ENCODE peak calls at places on chromosomes 6 and 20, in eight cellular contexts. I, O, A, P, X, J, C and W are unnamed samples. For H3K36me3, the result is how much of the 10 kb centered on the place peaks cover.

GRCh38 chr20:45892049-45892816 is 1.1 kb downstream of the CTSA start:
- DNase-seq in X (peak), P (no peak), O (peak), J (no peak), A (peak), I (no peak), C (no peak), W (no peak)

GRCh38 chr6:39804666-39805065 is 12.5 kb downstream of the DAAM2 start:
- DNase-seq in J (no peak), X (no peak), P (no peak), A (no peak), C (no peak), I (no peak), O (no peak), W (no peak)

GRCh38 chr6:69647726-69648125 is 149.1 kb downstream of the LMBRD1 start:
- DNase-seq in P (no peak), X (no peak), O (no peak), J (no peak), I (no peak), C (no peak), A (no peak), W (no peak)

GRCh38 chr6:92377137-92377536 is 1042.2 kb downstream of the EPHA7 start:
- DNase-seq in C (no peak), X (no peak), J (no peak), I (no peak), O (no peak), A (no peak), P (no peak), W (no peak)

GRCh38 chr20:43955244-43956191 is 40.9 kb downstream of the TOX2 start:
- DNase-seq in O (peak), C (no peak), X (peak), I (peak), J (peak), P (no peak), A (peak), W (peak)

GRCh38 chr6:125781307-125781868 is 9.4 kb upstream of the NCOA7 start:
- DNase-seq in O (no peak), I (peak), A (no peak), J (no peak), X (no peak), C (no peak), P (no peak), W (no peak)

GRCh38 chr6:79062708-79063107 is 15.3 kb downstream of the PHIP start:
- DNase-seq in A (no peak), O (no peak), I (no peak), P (no peak), X (no peak), J (no peak), C (no peak), W (no peak)

GRCh38 chr6:36427781-36428345 is 14.8 kb downstream of the PXT1 start:
- DNase-seq in A (no peak), I (no peak), P (no peak), C (no peak), X (no peak), O (no peak), J (no peak), W (no peak)

GRCh38 chr6:142444800-142445405 is 143.1 kb downstream of the ADGRG6 start:
- DNase-seq in C (no peak), I (no peak), P (no peak), A (no peak), O (no peak), J (no peak), X (no peak), W (no peak)

GRCh38 chr20:64108731-64109389 is 1.5 kb upstream of the NPBWR2 start:
- DNase-seq in A (peak), C (no peak), O (peak), P (no peak), X (peak), I (no peak), J (no peak), W (no peak)

GRCh38 chr6:43276180-43277082 is 21.6 kb upstream of the SLC22A7 start:
- DNase-seq in J (no peak), O (no peak), C (no peak), I (no peak), X (no peak), A (no peak), P (no peak), W (no peak)

GRCh38 chr20:34302312-34302722 is 838 bp downstream of the AHCY start:
- DNase-seq in I (no peak), P (no peak), J (no peak), X (no peak), O (no peak), C (no peak), A (no peak), W (no peak)

GRCh38 chr6:130520235-130520634 is 154.4 kb downstream of the TMEM200A start:
- DNase-seq in X (no peak), P (no peak), O (no peak), A (no peak), J (no peak), C (no peak), I (no peak), W (no peak)

GRCh38 chr20:36148439-36148838 is 6.1 kb upstream of the EPB41L1 start:
- DNase-seq in O (no peak), J (no peak), P (no peak), C (no peak), X (no peak), I (no peak), A (no peak), W (no peak)

GRCh38 chr6:78308025-78308424 is 559.3 kb upstream of the IRAK1BP1 start:
- DNase-seq in J (peak), I (no peak), X (no peak), C (peak), A (no peak), O (no peak), P (no peak), W (no peak)

GRCh38 chr6:33964387-33964786 is 160.6 kb upstream of the MLN start:
- DNase-seq in X (no peak), O (no peak), C (no peak), J (no peak), A (no peak), I (no peak), P (no peak), W (no peak)

GRCh38 chr6:34462561-34462971 is 3.3 kb upstream of the PACSIN1 start:
- DNase-seq in X (no peak), I (no peak), C (peak), J (peak), P (peak), O (no peak), A (no peak), W (no peak)

GRCh38 chr6:113406051-113406695 is 451.0 kb upstream of the MARCKS start:
- DNase-seq in I (no peak), X (no peak), A (no peak), O (no peak), J (no peak), C (no peak), P (no peak), W (no peak)

GRCh38 chr6:98835149-98836024 is 1.0 kb downstream of the POU3F2 start:
- DNase-seq in J (no peak), A (peak), C (peak), P (no peak), O (no peak), X (no peak), I (no peak), W (no peak)

GRCh38 chr6:149965191-149966020 is 1.7 kb downstream of the ULBP1 start:
- DNase-seq in C (peak), I (no peak), P (no peak), J (no peak), O (no peak), A (no peak), X (no peak), W (no peak)

GRCh38 chr6:163536770-163537169 is 122.3 kb downstream of the QKI start:
- DNase-seq in C (no peak), X (no peak), I (no peak), A (no peak), P (no peak), O (no peak), J (no peak), W (no peak)

GRCh38 chr6:82017316-82017715 is 230.2 kb downstream of the IBTK start:
- DNase-seq in O (no peak), J (peak), P (no peak), A (no peak), X (peak), I (no peak), C (peak), W (no peak)

GRCh38 chr6:95325858-95326257 is 251.5 kb upstream of the MANEA start:
- DNase-seq in J (no peak), P (no peak), O (no peak), I (no peak), C (no peak), A (no peak), X (no peak), W (no peak)

GRCh38 chr6:2731281-2731909 is 19.3 kb downstream of the MYLK4 start:
- DNase-seq in O (no peak), I (no peak), X (no peak), P (no peak), J (no peak), A (no peak), C (no peak), W (no peak)

GRCh38 chr20:1894471-1894950 is 696 bp upstream of the SIRPA start:
- DNase-seq in C (peak), P (peak), O (no peak), J (no peak), A (peak), I (no peak), X (peak), W (no peak)

GRCh38 chr20:49452011-49452482 is 30.4 kb downstream of the KCNB1 start:
- DNase-seq in A (no peak), X (no peak), C (no peak), P (no peak), I (no peak), O (no peak), J (no peak), W (no peak)

GRCh38 chr6:3489961-3490621 is 33.2 kb upstream of the SLC22A23 start:
- DNase-seq in X (no peak), C (no peak), A (no peak), I (no peak), O (no peak), P (no peak), J (no peak), W (no peak)

GRCh38 chr6:10809098-10809497 is 29.2 kb downstream of the MAK start:
- DNase-seq in X (no peak), A (no peak), O (no peak), I (no peak), C (no peak), J (no peak), P (no peak), W (no peak)

GRCh38 chr6:12024715-12025434 is 12.8 kb downstream of the HIVEP1 start:
- DNase-seq in C (no peak), A (no peak), J (no peak), O (no peak), I (no peak), P (no peak), X (no peak), W (no peak)

GRCh38 chr6:3392930-3393575 is 63.8 kb downstream of the SLC22A23 start:
- DNase-seq in P (no peak), C (no peak), A (no peak), X (no peak), J (no peak), I (no peak), O (no peak), W (no peak)

GRCh38 chr6:28633445-28634215 is 107.9 kb downstream of the GPX5 start:
- DNase-seq in P (no peak), X (no peak), J (no peak), I (no peak), C (no peak), A (no peak), O (no peak), W (no peak)

GRCh38 chr6:55953384-55953783 is 78.0 kb upstream of the BMP5 start:
- DNase-seq in P (no peak), O (no peak), C (no peak), J (peak), X (no peak), I (no peak), A (no peak), W (peak)

GRCh38 chr6:72182337-72183246 is 296.2 kb downstream of the RIMS1 start:
- DNase-seq in A (no peak), O (peak), J (no peak), X (peak), I (no peak), C (peak), P (peak), W (no peak)
- H3K36me3 ChIP-seq in A (under half), O (under half), J (under half), X (under half), I (under half), C (under half), P (under half), W (under half)

GRCh38 chr6:71288228-71289038 is at the start of gene OGFRL1:
- DNase-seq in A (peak), P (peak), C (peak), X (no peak), J (no peak), I (peak), O (peak), W (peak)

GRCh38 chr6:71289039-71289801 is 609 bp downstream of the OGFRL1 start:
- DNase-seq in P (peak), C (peak), I (no peak), J (no peak), X (no peak), A (peak), O (peak), W (no peak)

GRCh38 chr6:71287926-71288227 is 734 bp upstream of the OGFRL1 start:
- DNase-seq in X (no peak), O (no peak), A (no peak), J (no peak), C (no peak), P (no peak), I (no peak), W (no peak)

GRCh38 chr6:71290611-71291010 is 2.0 kb downstream of the OGFRL1 start:
- DNase-seq in I (no peak), J (no peak), C (no peak), X (no peak), A (no peak), P (no peak), O (no peak), W (no peak)

GRCh38 chr6:71289802-71290175 is 1.2 kb downstream of the OGFRL1 start:
- DNase-seq in A (no peak), X (no peak), O (no peak), P (no peak), J (no peak), I (no peak), C (no peak), W (no peak)
- H3K4me3 ChIP-seq in A (peak), X (peak), O (peak), P (peak), J (peak), I (peak), C (peak), W (peak)

GRCh38 chr6:45555981-45556771 is 178.4 kb upstream of the SUPT3H start:
- DNase-seq in P (peak), X (no peak), I (no peak), O (no peak), C (no peak), J (no peak), A (no peak), W (no peak)

GRCh38 chr6:45556828-45557227 is 179.1 kb upstream of the SUPT3H start:
- DNase-seq in X (no peak), J (no peak), P (no peak), A (no peak), I (no peak), O (no peak), C (no peak), W (no peak)

GRCh38 chr6:45554596-45554995 is 176.9 kb upstream of the SUPT3H start:
- DNase-seq in P (no peak), O (no peak), I (no peak), J (no peak), A (no peak), C (no peak), X (no peak), W (no peak)

GRCh38 chr6:45558858-45559257 is 181.1 kb upstream of the SUPT3H start:
- DNase-seq in J (no peak), P (no peak), A (no peak), C (no peak), O (no peak), X (no peak), I (no peak), W (no peak)

GRCh38 chr6:45557454-45557853 is 179.7 kb upstream of the SUPT3H start:
- DNase-seq in I (no peak), O (no peak), P (no peak), X (no peak), C (no peak), A (no peak), J (no peak), W (no peak)
- H3K36me3 ChIP-seq in I (under half), O (under half), P (under half), X (under half), C (under half), A (under half), J (under half), W (under half)

DNA sequence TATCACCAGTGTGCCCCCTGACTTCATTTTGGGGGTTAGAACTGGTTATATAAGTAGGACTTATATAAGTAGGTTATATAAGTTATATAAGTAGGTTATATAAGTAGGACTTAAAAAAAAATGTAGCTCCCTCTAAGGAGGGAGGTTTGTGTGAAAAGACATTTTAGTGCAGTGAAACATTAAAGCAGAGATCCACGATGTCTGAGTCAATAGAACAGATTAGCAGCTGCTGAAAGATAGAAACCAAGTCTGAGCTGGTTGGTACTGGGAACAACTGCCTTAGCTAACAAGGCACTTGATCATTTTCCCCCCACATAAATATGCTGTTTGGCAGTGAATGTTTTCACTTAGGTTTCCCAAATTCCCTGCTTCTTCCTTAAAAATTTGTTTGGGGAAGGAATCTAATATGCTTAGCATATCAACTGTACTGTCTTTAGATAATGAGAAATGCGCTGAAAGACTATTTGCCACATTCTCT is 2.1 kb upstream of the RPS12 start:
- DNase-seq in P (no peak), I (no peak), O (no peak), C (no peak), X (no peak), A (no peak), J (no peak), W (no peak)
- H3K4me3 ChIP-seq in P (peak), I (peak), O (peak), C (no peak), X (peak), A (peak), J (peak), W (peak)